ENCODE peak calls at places on chromosome X, in nine cellular contexts. B, X, R, J, E, L, M, H and O are unnamed samples.

GRCh38 chrX:109856974-109857373 is 123.9 kb upstream of the ACSL4 start:
- DNase-seq in R (peak; percentile 25), J (no peak), M (peak; percentile 42), H (peak; percentile 31), E (peak; percentile 57), X (peak; percentile 17), B (no peak), L (peak; percentile 16), O (no peak)

GRCh38 chrX:22351966-22352365 is 79.3 kb downstream of the CBLL2 start:
- DNase-seq in L (no peak), B (no peak), R (peak; percentile 7), H (no peak), X (peak; percentile 8), E (peak; percentile 53), M (no peak), J (no peak), O (no peak)

GRCh38 chrX:41110801-41111625 is 25.8 kb downstream of the USP9X start:
- DNase-seq in X (no peak), M (no peak), J (no peak), E (no peak), R (no peak), L (no peak), B (no peak), H (no peak), O (no peak)

GRCh38 chrX:136063340-136064079 is 78.3 kb downstream of the SLC9A6 start:
- DNase-seq in E (peak; percentile 48), B (no peak), L (no peak), H (peak; percentile 88), J (peak; percentile 40), X (no peak), R (no peak), M (peak; percentile 58), O (no peak)

GRCh38 chrX:94107981-94108380 is 434.0 kb downstream of the FAM133A start:
- DNase-seq in B (no peak), X (no peak), J (no peak), E (peak; percentile 15), M (no peak), L (no peak), R (no peak), H (peak; percentile 1), O (no peak)

GRCh38 chrX:105821471-105822081 is 763 bp upstream of the NRK start:
- DNase-seq in H (peak; percentile 51), L (no peak), J (peak; percentile 92), B (no peak), R (peak; percentile 2), E (peak; percentile 62), M (peak; percentile 41), X (no peak), O (no peak)

GRCh38 chrX:69705818-69706217 is 89.9 kb downstream of the EDA start:
- DNase-seq in L (no peak), E (no peak), J (no peak), M (no peak), R (no peak), B (no peak), H (no peak), X (no peak), O (no peak)

GRCh38 chrX:17632942-17633341 is 104.4 kb upstream of the SCML1 start:
- DNase-seq in L (no peak), J (no peak), E (peak; percentile 29), M (no peak), H (no peak), R (peak; percentile 19), X (no peak), B (no peak), O (no peak)

GRCh38 chrX:110414679-110415439 is 56.2 kb downstream of the RTL9 start:
- DNase-seq in B (no peak), L (no peak), E (peak; percentile 73), H (peak; percentile 44), X (peak; percentile 62), M (peak; percentile 60), J (no peak), R (peak; percentile 52), O (no peak)

GRCh38 chrX:40749874-40750273 is 14.5 kb upstream of the MED14 start:
- DNase-seq in E (no peak), L (no peak), B (no peak), H (no peak), M (no peak), R (no peak), X (no peak), J (peak; percentile 14), O (no peak)

GRCh38 chrX:16836371-16836770 is 33.8 kb downstream of the RBBP7 start:
- DNase-seq in H (peak; percentile 42), E (peak; percentile 9), R (peak; percentile 67), L (no peak), X (peak; percentile 29), M (no peak), J (peak; percentile 77), B (peak; percentile 5), O (no peak)

GRCh38 chrX:109843963-109844751 is 111.1 kb upstream of the ACSL4 start:
- DNase-seq in R (no peak), L (peak; percentile 14), M (no peak), B (no peak), X (no peak), H (peak; percentile 17), J (no peak), E (no peak), O (no peak)

GRCh38 chrX:109049416-109049815 is 313.1 kb upstream of the IRS4 start:
- DNase-seq in M (no peak), X (no peak), E (no peak), H (no peak), J (no peak), B (no peak), L (no peak), R (no peak), O (no peak)

GRCh38 chrX:98067611-98068010 is 1183.9 kb downstream of the RPA4 start:
- DNase-seq in X (no peak), J (no peak), H (no peak), M (peak; percentile 35), E (no peak), B (no peak), R (peak; percentile 4), L (no peak), O (no peak)

GRCh38 chrX:153245288-153245731 is 66.2 kb downstream of the MAGEA1 start:
- DNase-seq in J (peak; percentile 45), H (peak; percentile 42), E (no peak), M (peak; percentile 12), B (no peak), L (no peak), R (no peak), X (no peak), O (no peak)

GRCh38 chrX:147890766-147891165 is 21.0 kb upstream of the FMR1 start:
- DNase-seq in J (no peak), H (no peak), M (no peak), L (no peak), E (no peak), X (no peak), B (no peak), R (no peak), O (no peak)

GRCh38 chrX:13815664-13816063 is 1.2 kb downstream of the GPM6B start:
- DNase-seq in M (no peak), J (no peak), E (no peak), B (no peak), L (no peak), X (no peak), H (no peak), R (no peak), O (no peak)

GRCh38 chrX:12891915-12892506 is 14.4 kb upstream of the TLR8 start:
- DNase-seq in X (no peak), L (no peak), H (no peak), E (no peak), J (no peak), R (no peak), B (no peak), M (no peak), O (no peak)

GRCh38 chrX:22095306-22095705 is 63.2 kb downstream of the PHEX start:
- DNase-seq in M (peak; percentile 41), H (no peak), J (peak; percentile 76), B (no peak), L (no peak), E (no peak), X (peak; percentile 4), R (peak; percentile 60), O (no peak)

GRCh38 chrX:12263211-12263610 is 124.9 kb downstream of the FRMPD4 start:
- DNase-seq in L (no peak), R (no peak), H (no peak), X (peak; percentile 8), J (no peak), E (peak; percentile 32), M (no peak), B (no peak), O (no peak)